ENCODE peak calls at places on chromosomes 3 and 15, in four cellular contexts. One of them, this sample, is unnamed.

GRCh38 chr3:32359766-32360513 is 31.7 kb upstream of the CMTM7 start:
- DNase-seq in K562: no peak
- DNase-seq in HL-60: no peak
- DNase-seq in GM12878: no peak
- DNase-seq in this sample: no peak

GRCh38 chr3:182331356-182331755 is 461.9 kb upstream of the ATP11B start:
- DNase-seq in K562: no peak
- DNase-seq in HL-60: no peak
- DNase-seq in GM12878: no peak
- DNase-seq in this sample: no peak

GRCh38 chr3:53072653-53073552 is 27.0 kb upstream of the SFMBT1 start:
- DNase-seq in K562: peak
- DNase-seq in HL-60: peak
- DNase-seq in GM12878: peak
- DNase-seq in this sample: peak

GRCh38 chr15:35680951-35681350 is 135.0 kb upstream of the DPH6 start:
- DNase-seq in GM12878: no peak
- DNase-seq in HL-60: no peak
- DNase-seq in K562: no peak
- DNase-seq in this sample: no peak

GRCh38 chr3:195183071-195183776 is 87.7 kb downstream of the XXYLT1 start:
- DNase-seq in HL-60: no peak
- DNase-seq in GM12878: no peak
- DNase-seq in K562: peak
- DNase-seq in this sample: no peak

GRCh38 chr15:87597346-87598052 is 659.0 kb downstream of the NTRK3 start:
- DNase-seq in K562: no peak
- DNase-seq in GM12878: no peak
- DNase-seq in HL-60: no peak
- DNase-seq in this sample: no peak

GRCh38 chr3:178485756-178486155 is 50.5 kb upstream of the KCNMB2 start:
- DNase-seq in K562: no peak
- DNase-seq in HL-60: no peak
- DNase-seq in GM12878: no peak
- DNase-seq in this sample: no peak

GRCh38 chr15:83380682-83381081 is 66.5 kb upstream of the SH3GL3 start:
- DNase-seq in HL-60: no peak
- DNase-seq in K562: peak
- DNase-seq in GM12878: peak
- DNase-seq in this sample: peak

GRCh38 chr3:187736418-187736871 is 8.8 kb downstream of the BCL6 start:
- DNase-seq in K562: peak
- DNase-seq in HL-60: no peak
- DNase-seq in GM12878: no peak
- DNase-seq in this sample: no peak

GRCh38 chr15:68829068-68829467 is 8.4 kb upstream of the ANP32A start:
- DNase-seq in HL-60: no peak
- DNase-seq in GM12878: no peak
- DNase-seq in K562: peak
- DNase-seq in this sample: no peak

GRCh38 chr3:168162172-168162571 is 66.4 kb upstream of the GOLIM4 start:
- DNase-seq in K562: no peak
- DNase-seq in HL-60: no peak
- DNase-seq in GM12878: no peak
- DNase-seq in this sample: no peak

GRCh38 chr3:142272200-142272891 is 47.0 kb upstream of the GK5 start:
- DNase-seq in HL-60: no peak
- DNase-seq in GM12878: no peak
- DNase-seq in K562: no peak
- DNase-seq in this sample: no peak

GRCh38 chr3:29144807-29145206 is 136.1 kb upstream of the RBMS3 start:
- DNase-seq in K562: no peak
- DNase-seq in GM12878: no peak
- DNase-seq in HL-60: no peak
- DNase-seq in this sample: no peak

GRCh38 chr3:10189557-10190374 is 25.0 kb downstream of the IRAK2 start:
- DNase-seq in K562: no peak
- DNase-seq in HL-60: peak
- DNase-seq in GM12878: peak
- DNase-seq in this sample: no peak

GRCh38 chr3:156535162-156535627 is 19.7 kb downstream of the SSR3 start:
- DNase-seq in GM12878: no peak
- DNase-seq in HL-60: no peak
- DNase-seq in K562: peak
- DNase-seq in this sample: no peak

GRCh38 chr15:82878325-82878724 is 68.9 kb downstream of the WHAMM start:
- DNase-seq in HL-60: no peak
- DNase-seq in GM12878: no peak
- DNase-seq in K562: no peak
- DNase-seq in this sample: no peak

GRCh38 chr3:138461696-138462295 is 27.4 kb downstream of the ESYT3 start:
- DNase-seq in HL-60: no peak
- DNase-seq in K562: no peak
- DNase-seq in GM12878: no peak
- DNase-seq in this sample: no peak

GRCh38 chr15:80780416-80781221 is 1.4 kb downstream of the CEMIP start:
- DNase-seq in K562: peak
- DNase-seq in GM12878: no peak
- DNase-seq in HL-60: no peak
- DNase-seq in this sample: no peak

GRCh38 chr3:112233083-112233482 is 60.9 kb downstream of the SLC9C1 start:
- DNase-seq in K562: no peak
- DNase-seq in GM12878: no peak
- DNase-seq in HL-60: no peak
- DNase-seq in this sample: no peak

GRCh38 chr3:33202581-33203457 is 15.8 kb downstream of the SUSD5 start:
- DNase-seq in K562: no peak
- DNase-seq in HL-60: no peak
- DNase-seq in GM12878: no peak
- DNase-seq in this sample: no peak

GRCh38 chr3:143658869-143659268 is 189.4 kb downstream of the SLC9A9 start:
- DNase-seq in HL-60: no peak
- DNase-seq in GM12878: no peak
- DNase-seq in K562: no peak
- DNase-seq in this sample: no peak

GRCh38 chr3:16945330-16945729 is 60.6 kb downstream of the PLCL2 start:
- DNase-seq in HL-60: no peak
- DNase-seq in GM12878: no peak
- DNase-seq in K562: no peak
- DNase-seq in this sample: no peak

GRCh38 chr15:57432141-57432701 is 55.9 kb downstream of the CGNL1 start:
- DNase-seq in HL-60: no peak
- DNase-seq in GM12878: no peak
- DNase-seq in K562: no peak
- DNase-seq in this sample: no peak

GRCh38 chr3:50125541-50126286 is 29.4 kb upstream of the SEMA3F start:
- DNase-seq in GM12878: no peak
- DNase-seq in HL-60: no peak
- DNase-seq in K562: no peak
- DNase-seq in this sample: no peak

GRCh38 chr3:72593881-72594397 is 254.3 kb downstream of the SHQ1 start:
- DNase-seq in HL-60: peak
- DNase-seq in GM12878: no peak
- DNase-seq in K562: peak
- DNase-seq in this sample: no peak

GRCh38 chr3:115912372-115912771 is 289.1 kb downstream of the GAP43 start:
- DNase-seq in K562: no peak
- DNase-seq in GM12878: no peak
- DNase-seq in HL-60: no peak
- DNase-seq in this sample: no peak

GRCh38 chr3:66039590-66039887 is 821 bp upstream of the MAGI1 start:
- DNase-seq in GM12878: no peak
- DNase-seq in HL-60: no peak
- DNase-seq in K562: peak
- DNase-seq in this sample: no peak

GRCh38 chr3:62143843-62144450 is 229.4 kb downstream of the FEZF2 start:
- DNase-seq in GM12878: no peak
- DNase-seq in HL-60: no peak
- DNase-seq in K562: no peak
- DNase-seq in this sample: no peak

GRCh38 chr15:37765809-37766208 is 168.6 kb upstream of the TMCO5A start:
- DNase-seq in GM12878: no peak
- DNase-seq in HL-60: peak
- DNase-seq in K562: no peak
- DNase-seq in this sample: no peak

GRCh38 chr15:76951161-76951714 is 19.7 kb downstream of the RCN2 start:
- DNase-seq in K562: no peak
- DNase-seq in GM12878: no peak
- DNase-seq in HL-60: no peak
- DNase-seq in this sample: no peak

DNA sequence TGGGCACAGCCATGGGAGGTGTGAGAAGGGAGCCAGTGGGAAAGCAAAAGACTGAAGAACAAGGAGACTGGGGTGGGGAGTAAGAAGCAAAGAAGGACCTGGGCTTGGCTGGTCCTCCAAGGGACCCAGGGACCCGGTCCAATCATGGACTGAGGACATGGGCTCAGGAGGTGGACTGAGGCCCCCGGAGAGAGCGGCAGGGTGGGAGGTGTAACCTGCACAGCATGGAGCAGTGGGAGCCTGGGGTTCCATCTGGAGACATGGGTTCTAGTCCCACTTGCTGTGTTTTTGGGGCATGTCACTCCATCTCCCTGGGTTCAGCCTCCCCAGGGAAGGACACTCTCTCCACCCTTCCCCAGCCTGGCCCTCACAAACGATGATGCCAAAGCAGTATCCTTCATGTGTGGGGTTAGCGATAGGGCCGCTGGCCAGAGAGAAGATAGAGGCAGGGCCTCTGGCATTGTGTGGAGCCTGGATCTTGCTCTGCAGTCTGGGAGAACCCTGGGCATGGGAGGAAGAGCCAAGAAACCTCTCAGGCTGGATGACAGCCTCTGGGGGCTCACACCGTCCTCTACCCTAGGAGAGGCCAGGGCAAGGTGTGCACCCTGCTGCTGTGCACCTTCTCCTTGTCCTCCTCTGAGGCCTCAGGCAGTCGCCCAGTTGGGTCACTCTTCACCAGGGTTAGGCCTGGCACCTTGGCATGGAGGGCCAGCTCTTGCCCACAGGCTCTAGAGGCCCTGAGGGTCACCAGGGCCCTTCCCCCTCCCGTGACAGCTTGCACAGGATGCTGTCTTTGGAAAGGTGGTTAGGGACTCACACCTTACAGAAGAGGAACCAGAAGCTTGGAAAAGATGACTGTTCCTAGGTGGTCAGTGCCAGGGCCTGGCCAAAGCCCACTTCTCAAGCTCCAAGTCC is 26.0 kb downstream of the FBXW12 start:
- DNase-seq in GM12878: no peak
- DNase-seq in HL-60: peak
- DNase-seq in K562: no peak
- DNase-seq in this sample: no peak
- TF ChIP-seq POLR2AphosphoS5 in GM12878: no peak
- TF ChIP-seq POLR2AphosphoS5 in HL-60: no peak
- TF ChIP-seq POLR2AphosphoS5 in K562: no peak
- TF ChIP-seq POLR2AphosphoS5 in this sample: no peak

DNA sequence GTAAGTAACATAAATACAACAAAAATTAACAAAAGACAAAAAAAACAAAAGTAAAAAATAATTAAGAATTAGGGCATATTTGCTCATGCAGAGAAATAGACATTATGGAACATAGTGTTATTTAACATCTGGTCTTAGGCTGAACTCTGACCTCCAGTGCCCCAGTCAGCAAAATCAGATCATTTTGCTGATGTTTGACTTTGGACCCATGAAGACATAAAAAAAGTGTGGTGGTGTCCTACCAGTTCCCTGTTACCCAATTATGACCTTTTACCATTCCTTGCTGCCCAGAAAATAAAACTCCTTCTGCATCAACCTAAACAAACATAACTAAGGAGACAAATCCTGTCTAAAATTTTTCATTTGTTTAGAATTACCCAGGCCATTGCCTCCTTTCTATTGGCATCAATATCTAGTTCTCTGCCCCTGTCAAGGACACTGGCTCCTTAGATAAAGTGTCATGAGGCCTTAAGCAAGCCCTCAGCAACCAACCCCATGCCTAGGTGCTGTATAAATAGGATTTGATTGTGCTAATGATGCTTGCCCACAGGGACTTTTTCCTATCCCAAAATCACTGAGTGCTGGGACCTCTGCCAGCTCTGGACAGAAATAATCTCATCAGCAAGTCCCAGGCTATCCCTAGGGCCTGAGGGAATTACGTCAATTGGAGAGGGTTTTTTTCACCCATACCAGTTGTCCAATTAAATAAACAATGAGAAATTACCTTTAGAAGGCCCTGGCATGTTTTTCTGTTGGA is 334.5 kb upstream of the UMPS start:
- DNase-seq in HL-60: no peak
- DNase-seq in K562: no peak
- DNase-seq in GM12878: no peak
- DNase-seq in this sample: no peak
- TF ChIP-seq SPI1 in HL-60: no peak
- TF ChIP-seq SPI1 in K562: no peak
- TF ChIP-seq SPI1 in GM12878: no peak
- TF ChIP-seq SPI1 in this sample: no peak

GRCh38 chr15:93333826-93334225 is 244.8 kb upstream of the RGMA start:
- DNase-seq in K562: no peak
- DNase-seq in HL-60: no peak
- DNase-seq in GM12878: no peak
- DNase-seq in this sample: no peak
- TF ChIP-seq POLR2AphosphoS5 in K562: no peak
- TF ChIP-seq POLR2AphosphoS5 in HL-60: no peak
- TF ChIP-seq POLR2AphosphoS5 in GM12878: no peak
- TF ChIP-seq POLR2AphosphoS5 in this sample: no peak

GRCh38 chr3:63705092-63705645 is 52.7 kb downstream of the SNTN start:
- DNase-seq in K562: no peak
- DNase-seq in HL-60: no peak
- DNase-seq in GM12878: no peak
- DNase-seq in this sample: no peak

GRCh38 chr3:63707731-63708130 is 55.3 kb downstream of the SNTN start:
- DNase-seq in K562: no peak
- DNase-seq in GM12878: no peak
- DNase-seq in HL-60: no peak
- DNase-seq in this sample: no peak

GRCh38 chr3:63709576-63709975 is 57.1 kb downstream of the SNTN start:
- DNase-seq in GM12878: no peak
- DNase-seq in K562: no peak
- DNase-seq in HL-60: no peak
- DNase-seq in this sample: no peak

DNA sequence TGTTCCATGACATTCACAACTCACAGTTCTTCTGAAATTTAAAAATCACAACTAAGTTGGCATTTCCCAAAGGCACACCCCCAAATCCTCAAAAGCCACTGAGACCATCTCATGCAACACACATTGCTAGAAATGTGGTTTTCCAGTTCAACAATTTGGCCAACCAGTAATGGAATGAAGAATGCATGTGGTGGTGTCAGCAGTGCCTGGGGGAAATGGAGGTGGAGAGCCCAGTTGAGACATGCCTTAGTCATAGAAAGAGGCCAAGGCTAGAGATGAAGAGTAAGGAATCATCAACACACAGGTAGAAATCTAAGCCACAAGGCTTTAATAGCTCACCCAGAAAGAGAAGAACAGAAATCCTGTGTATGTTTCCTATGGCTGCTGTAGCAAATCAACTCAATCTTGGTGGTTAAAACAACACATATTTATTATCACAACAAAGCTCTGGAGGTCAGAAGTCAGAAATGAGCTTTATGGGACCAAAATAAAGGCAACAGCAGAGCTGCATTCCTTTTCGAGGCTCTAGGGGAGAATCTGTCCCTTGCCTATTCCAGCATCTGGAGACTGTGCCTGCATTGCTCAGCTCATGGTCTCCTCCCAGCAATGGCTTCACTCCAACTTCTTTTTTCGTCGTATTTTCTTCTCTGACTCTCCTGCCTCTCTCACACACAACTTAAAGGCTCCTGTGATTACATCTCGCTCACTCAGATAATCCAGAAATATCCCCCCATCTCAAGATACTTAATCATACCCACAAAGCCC is 54.0 kb downstream of the SNTN start:
- DNase-seq in GM12878: no peak
- DNase-seq in HL-60: no peak
- DNase-seq in K562: no peak
- DNase-seq in this sample: no peak
- TF ChIP-seq SPI1 in GM12878: no peak
- TF ChIP-seq SPI1 in HL-60: no peak
- TF ChIP-seq SPI1 in K562: no peak
- TF ChIP-seq SPI1 in this sample: no peak

This sample was measured in GM12891.